ENCODE peak calls at places on chromosomes 7 and 10, in nine cellular contexts. N is aorta, I is mesendoderm, C is heart right ventricle, D is left lung, J is cardiac muscle cell, O is upper lobe of right lung, P is mesenchymal stem cell, B is bronchial epithelial cell. Y is an unnamed sample. For H3K27me3, the result is how much of the 10 kb centered on the place peaks cover.

GRCh38 chr7:88169717-88170320 is 50.0 kb downstream of the SRI start:
- DNase-seq in N (no peak), I (no peak), C (no peak), D (no peak), J (peak), O (no peak), P (peak), B (peak), Y (no peak)

GRCh38 chr10:33325929-33326328 is 8.5 kb downstream of the NRP1 start:
- DNase-seq in N (no peak), I (no peak), C (no peak), D (no peak), J (no peak), O (no peak), P (no peak), B (no peak), Y (no peak)

GRCh38 chr7:76332073-76332472 is 26.7 kb downstream of the YWHAG start:
- DNase-seq in N (no peak), I (no peak), C (no peak), D (no peak), J (no peak), O (no peak), P (no peak), B (no peak), Y (no peak)

GRCh38 chr10:30447125-30447799 is 13.3 kb downstream of the MAP3K8 start:
- DNase-seq in N (no peak), I (no peak), C (no peak), D (no peak), J (peak), O (no peak), P (peak), B (peak), Y (no peak)

GRCh38 chr10:80460399-80461207 is 6.5 kb downstream of the TSPAN14 start:
- DNase-seq in N (no peak), I (peak), C (no peak), D (no peak), J (peak), O (peak), P (no peak), B (peak), Y (no peak)

GRCh38 chr7:107502797-107503196 is 32.9 kb downstream of the GPR22 start:
- DNase-seq in N (no peak), I (no peak), C (no peak), D (no peak), J (no peak), O (no peak), P (no peak), B (no peak), Y (no peak)

GRCh38 chr10:109866168-109866994 is 56.9 kb downstream of the XPNPEP1 start:
- DNase-seq in N (no peak), I (peak), C (peak), D (no peak), J (peak), O (no peak), P (peak), B (no peak), Y (no peak)

GRCh38 chr10:86752311-86752710 is 4.1 kb upstream of the BMPR1A start:
- DNase-seq in N (no peak), I (peak), C (no peak), D (no peak), J (peak), O (no peak), P (no peak), B (no peak), Y (no peak)

GRCh38 chr7:12637819-12638592 is 49.4 kb upstream of the ARL4A start:
- DNase-seq in N (no peak), I (no peak), C (no peak), D (no peak), J (no peak), O (no peak), P (no peak), B (no peak), Y (no peak)

GRCh38 chr7:73613954-73614735 is 10.2 kb downstream of the MLXIPL start:
- DNase-seq in N (no peak), I (no peak), C (no peak), D (no peak), J (no peak), O (no peak), P (no peak), B (no peak), Y (no peak)

GRCh38 chr10:79386637-79387465 is 39.6 kb downstream of the PPIF start:
- DNase-seq in N (peak), I (no peak), C (no peak), D (peak), J (no peak), O (peak), P (no peak), B (no peak), Y (no peak)

GRCh38 chr10:15789793-15790525 is 70.2 kb upstream of the ITGA8 start:
- DNase-seq in N (no peak), I (no peak), C (no peak), D (no peak), J (peak), O (no peak), P (peak), B (peak), Y (no peak)

GRCh38 chr7:91557789-91558396 is 293.7 kb downstream of the FZD1 start:
- DNase-seq in N (no peak), I (no peak), C (no peak), D (no peak), J (peak), O (no peak), P (peak), B (peak), Y (peak)

GRCh38 chr7:131606346-131607290 is 50.2 kb upstream of the PODXL start:
- DNase-seq in N (no peak), I (peak), C (no peak), D (no peak), J (no peak), O (no peak), P (no peak), B (peak), Y (no peak)

GRCh38 chr10:119131512-119132240 is 27.8 kb downstream of the DENND10 start:
- DNase-seq in N (no peak), I (no peak), C (no peak), D (no peak), J (peak), O (no peak), P (peak), B (no peak), Y (peak)

GRCh38 chr10:126892873-126893175 is 12.4 kb upstream of the DOCK1 start:
- DNase-seq in N (no peak), I (no peak), C (no peak), D (no peak), J (no peak), O (no peak), P (no peak), B (no peak), Y (no peak)

GRCh38 chr10:43226851-43227845 is 39.7 kb downstream of the RASGEF1A start:
- DNase-seq in N (no peak), I (no peak), C (no peak), D (peak), J (no peak), O (peak), P (no peak), B (no peak), Y (no peak)

GRCh38 chr10:86646933-86647332 is 7.4 kb upstream of the OPN4 start:
- DNase-seq in N (no peak), I (no peak), C (no peak), D (no peak), J (no peak), O (no peak), P (no peak), B (no peak), Y (no peak)

GRCh38 chr10:43043342-43043772 is 33.5 kb upstream of the RET start:
- DNase-seq in N (no peak), I (no peak), C (no peak), D (no peak), J (no peak), O (peak), P (no peak), B (no peak), Y (no peak)

GRCh38 chr7:90216080-90216674 is 4.6 kb downstream of the STEAP2 start:
- DNase-seq in N (no peak), I (peak), C (no peak), D (no peak), J (peak), O (no peak), P (no peak), B (no peak), Y (no peak)

GRCh38 chr10:86851329-86852207 is 95.1 kb downstream of the BMPR1A start:
- DNase-seq in N (no peak), I (no peak), C (no peak), D (no peak), J (peak), O (no peak), P (no peak), B (peak), Y (no peak)

GRCh38 chr10:69407621-69408301 is 9.0 kb downstream of the TACR2 start:
- DNase-seq in N (peak), I (peak), C (no peak), D (no peak), J (peak), O (no peak), P (no peak), B (no peak), Y (no peak)

GRCh38 chr10:101032637-101033201 is 1.7 kb downstream of the SFXN3 start:
- DNase-seq in N (peak), I (peak), C (peak), D (no peak), J (peak), O (no peak), P (peak), B (peak), Y (no peak)

GRCh38 chr10:119030421-119031250 is 1.1 kb downstream of the NANOS1 start:
- DNase-seq in N (no peak), I (peak), C (peak), D (peak), J (peak), O (peak), P (peak), B (peak), Y (peak)

GRCh38 chr10:89309646-89310045 is 7.8 kb downstream of the IFIT2 start:
- DNase-seq in N (no peak), I (no peak), C (no peak), D (no peak), J (no peak), O (no peak), P (no peak), B (no peak), Y (no peak)

GRCh38 chr10:22657566-22658190 is 56.7 kb downstream of the PIP4K2A start:
- DNase-seq in N (no peak), I (no peak), C (no peak), D (no peak), J (peak), O (no peak), P (no peak), B (no peak), Y (no peak)

GRCh38 chr7:127751062-127751722 is 99.2 kb downstream of the SND1 start:
- DNase-seq in N (no peak), I (no peak), C (no peak), D (no peak), J (peak), O (no peak), P (peak), B (peak), Y (no peak)

GRCh38 chr7:106887376-106887775 is 22.3 kb downstream of the PIK3CG start:
- DNase-seq in N (no peak), I (no peak), C (no peak), D (no peak), J (no peak), O (no peak), P (no peak), B (peak), Y (no peak)

GRCh38 chr7:70833726-70834125 is 298.2 kb upstream of the GALNT17 start:
- DNase-seq in N (no peak), I (peak), C (no peak), D (no peak), J (peak), O (no peak), P (no peak), B (peak), Y (no peak)

GRCh38 chr10:88800152-88801125 is 2.1 kb upstream of the LIPM start:
- DNase-seq in N (no peak), I (peak), C (no peak), D (no peak), J (peak), O (no peak), P (no peak), B (peak), Y (no peak)

GRCh38 chr10:79483948-79484347 is 28.4 kb upstream of the EIF5AL1 start:
- DNase-seq in N (peak), I (no peak), C (peak), D (no peak), J (peak), O (no peak), P (peak), B (no peak), Y (no peak)

GRCh38 chr10:111579473-111579872 is 502.6 kb downstream of the ADRA2A start:
- DNase-seq in N (no peak), I (no peak), C (no peak), D (no peak), J (no peak), O (no peak), P (no peak), B (no peak), Y (no peak)

GRCh38 chr7:146116452-146117219 is at the start of gene CNTNAP2:
- DNase-seq in N (no peak), I (peak), C (peak), D (peak), J (peak), O (no peak), P (peak), B (no peak), Y (no peak)

GRCh38 chr10:80501913-80502521 is 35.7 kb upstream of the SH2D4B start:
- DNase-seq in N (no peak), I (peak), C (no peak), D (no peak), J (no peak), O (no peak), P (no peak), B (no peak), Y (no peak)

GRCh38 chr10:124194199-124194824 is 100.9 kb upstream of the CHST15 start:
- DNase-seq in N (no peak), I (no peak), C (no peak), D (no peak), J (no peak), O (no peak), P (no peak), B (no peak), Y (no peak)

DNA sequence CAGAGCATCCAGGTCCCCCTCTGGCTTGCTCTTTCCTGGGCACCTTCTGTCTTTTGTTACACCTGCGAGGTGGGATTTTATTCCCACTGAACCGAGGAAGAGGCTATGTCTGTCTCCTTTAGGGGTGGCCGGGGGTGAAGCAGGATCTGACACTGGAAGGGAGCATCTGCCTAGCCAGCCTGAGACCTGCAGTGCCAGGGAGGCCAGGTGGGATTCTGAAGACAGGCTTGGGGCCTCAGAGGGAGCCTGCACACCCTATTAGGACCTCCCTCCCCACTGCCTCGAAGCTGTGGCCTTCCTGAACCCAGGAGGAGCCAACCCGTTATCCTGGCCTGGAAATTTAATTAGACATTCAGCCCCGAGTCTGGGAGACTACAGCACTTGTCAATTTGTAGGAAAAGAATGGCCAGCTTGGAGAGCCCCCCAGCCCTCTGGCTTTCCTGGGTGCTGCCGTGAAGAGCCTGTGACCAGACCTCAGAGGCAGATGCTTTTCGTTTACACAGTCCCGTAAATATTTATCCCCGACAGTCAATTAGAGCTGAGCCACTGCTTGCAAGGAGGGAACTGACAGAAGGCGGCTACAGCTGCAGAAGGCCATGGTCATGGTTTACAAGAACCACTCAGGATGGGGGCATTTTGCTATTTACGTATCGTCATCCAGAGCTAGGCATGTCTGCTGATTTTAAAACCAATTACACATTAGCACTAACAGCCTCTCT is 19.6 kb downstream of the CHAT start:
- DNase-seq in N (peak), I (no peak), C (no peak), D (no peak), J (no peak), O (peak), P (peak), B (no peak), Y (no peak)
- H3K27me3 ChIP-seq in N (under half), I (under half), C (under half), D (under half), J (under half), O (under half), P (half or more), B (under half), Y (under half)

DNA sequence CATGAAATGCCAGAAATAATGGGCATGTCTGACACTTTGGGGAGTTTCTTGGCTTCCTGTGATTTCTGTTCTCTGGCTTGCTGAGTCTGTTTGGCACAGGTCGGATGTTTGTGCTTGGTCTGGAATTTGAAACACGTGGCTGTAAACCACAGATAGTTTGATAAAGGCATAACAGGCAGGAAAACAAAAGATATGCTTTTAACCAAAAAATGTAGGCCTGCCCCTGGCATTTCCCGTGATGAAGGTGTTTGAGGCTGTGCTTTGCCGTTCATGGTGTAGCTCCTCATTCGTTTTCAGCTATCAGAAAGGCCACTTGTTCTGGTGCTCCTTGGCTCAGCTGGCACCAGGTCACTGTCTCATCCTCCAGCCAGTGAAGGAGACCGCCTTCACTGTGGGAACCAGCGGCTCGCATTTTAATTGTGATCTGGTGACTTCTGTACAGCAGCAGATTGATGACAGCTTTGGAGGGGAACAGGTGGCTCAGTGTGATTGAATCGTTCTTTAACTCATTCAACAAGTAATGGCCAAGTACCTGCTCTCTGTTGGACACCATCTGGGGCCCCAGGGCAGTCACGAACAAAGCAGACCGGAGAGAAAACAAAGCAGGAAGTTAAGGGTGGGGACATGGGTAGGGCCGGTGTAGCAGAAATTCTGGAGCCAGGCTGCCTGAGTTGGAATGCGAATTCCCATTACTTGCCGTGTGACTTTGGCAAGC is 111.5 kb downstream of the CCNY start:
- DNase-seq in N (no peak), I (peak), C (no peak), D (no peak), J (peak), O (no peak), P (peak), B (peak), Y (no peak)
- H3K4me3 ChIP-seq in N (no peak), I (no peak), C (no peak), D (no peak), J (no peak), O (no peak), P (no peak), B (no peak), Y (no peak)

DNA sequence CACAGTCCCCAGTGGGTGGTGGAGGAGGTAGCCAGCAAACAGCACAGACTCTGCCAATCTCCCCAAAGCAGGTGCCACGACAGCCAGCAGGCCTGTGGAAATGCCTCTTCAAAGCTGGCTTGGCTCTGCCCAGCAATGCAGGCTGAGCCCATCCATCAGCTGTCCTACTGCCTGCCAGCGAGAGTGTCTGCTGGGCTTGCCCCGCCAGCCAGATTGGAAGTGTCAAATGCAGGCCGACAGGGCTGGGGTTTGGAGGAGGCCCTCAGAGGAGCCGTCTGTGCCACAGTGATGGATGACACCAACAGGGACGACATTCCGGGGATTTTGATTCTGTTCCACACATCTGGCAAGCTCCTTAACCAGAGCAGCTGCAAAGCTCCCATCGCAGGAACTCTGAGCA is 16.7 kb downstream of the HABP2 start:
- DNase-seq in N (no peak), I (no peak), C (peak), D (no peak), J (no peak), O (no peak), P (no peak), B (no peak), Y (no peak)
- H3K27me3 ChIP-seq in N (under half), I (under half), C (under half), D (under half), J (under half), O (under half), P (half or more), B (under half), Y (under half)

DNA sequence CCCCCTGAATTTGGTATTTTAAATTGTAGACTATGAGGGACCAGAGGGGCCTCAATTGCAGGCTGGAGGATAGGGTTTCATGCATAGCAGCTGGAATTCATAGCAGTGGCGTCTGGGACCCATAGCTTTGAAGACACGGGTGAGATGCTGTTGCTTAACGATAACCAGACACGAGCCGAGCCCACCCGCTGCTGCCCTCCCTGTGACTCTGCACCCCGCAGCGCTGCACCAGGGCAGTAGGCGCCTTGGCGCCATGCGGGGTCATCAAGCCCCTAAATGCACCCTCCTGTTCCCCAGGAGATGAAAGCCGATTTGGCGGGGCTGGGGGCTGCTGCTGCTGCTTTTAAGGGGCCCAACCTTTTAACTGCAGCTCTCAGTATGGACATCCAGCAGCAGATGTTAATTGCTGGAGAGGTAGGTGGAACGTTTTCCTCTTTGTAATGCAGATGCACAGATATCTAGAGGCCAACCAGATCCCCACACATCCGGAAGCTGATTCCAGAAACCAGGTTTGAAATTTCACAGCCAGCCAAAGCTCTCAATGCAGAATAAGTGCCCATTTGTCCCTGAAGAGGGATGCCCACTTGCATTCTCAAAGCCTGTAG is 62.1 kb downstream of the EEPD1 start:
- DNase-seq in N (no peak), I (peak), C (no peak), D (no peak), J (no peak), O (no peak), P (no peak), B (no peak), Y (no peak)
- H3K4me3 ChIP-seq in N (no peak), I (no peak), C (no peak), D (no peak), J (no peak), O (no peak), P (no peak), B (no peak), Y (no peak)

GRCh38 chr7:100626055-100626454 is 13.7 kb downstream of the MOSPD3 start:
- DNase-seq in N (no peak), I (no peak), C (no peak), D (no peak), J (no peak), O (no peak), P (no peak), B (no peak), Y (no peak)
- H3K27me3 ChIP-seq in N (under half), I (under half), C (under half), D (under half), J (under half), O (under half), P (under half), B (under half), Y (under half)

DNA sequence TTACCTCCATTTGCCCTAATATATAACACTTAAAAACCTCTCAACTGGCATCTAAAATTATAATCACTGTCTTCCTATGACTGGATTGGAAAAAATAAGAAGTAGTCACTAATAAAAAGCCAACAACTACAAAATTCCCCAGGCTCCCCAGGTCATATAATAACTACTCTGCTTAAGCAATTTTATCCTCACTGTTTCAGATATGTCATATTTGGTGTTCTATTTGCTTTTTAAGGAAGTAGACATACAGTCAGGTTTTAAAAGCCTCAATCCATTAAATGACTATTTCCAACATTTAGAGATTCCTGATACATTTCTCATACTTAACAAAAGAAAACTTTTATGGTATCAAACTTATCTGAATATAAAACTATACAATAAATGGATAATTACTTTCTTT is 2.4 kb downstream of the H2AZ2 start:
- DNase-seq in N (no peak), I (no peak), C (no peak), D (no peak), J (no peak), O (no peak), P (no peak), B (no peak), Y (no peak)
- H3K4me3 ChIP-seq in N (no peak), I (no peak), C (no peak), D (no peak), J (no peak), O (no peak), P (no peak), B (no peak), Y (peak)

Y was measured in GM06990.